ENCODE peak calls at places on chromosomes 2 and 18, in four cellular contexts. X is activated T-helper 1 cell treated with anti-CD3 and anti-CD28 coated beads, Interleukin-2, amount 50 U/mL, for 16 hours; D is stimulated activated CD8-positive, alpha-beta memory T cell treated with anti-CD3 and anti-CD28 coated beads, Interleukin-12 subunit alpha, Interleukin-12 subunit beta, amount 100 ng/mL, for 4 hours; N is AG04449. M is an unnamed sample.

GRCh38 chr2:119304852-119305251 is 61.8 kb downstream of the C2orf76 start:
- DNase-seq in X (no peak), N (no peak), D (no peak), M (no peak)

GRCh38 chr2:11155326-11156059 is at the start of gene SLC66A3:
- DNase-seq in N (no peak), D (no peak), X (peak), M (no peak)

GRCh38 chr2:96113367-96113677 is 3.0 kb downstream of the ADRA2B start:
- DNase-seq in D (no peak), N (no peak), X (no peak), M (no peak)

GRCh38 chr2:161745866-161746614 is 121.8 kb downstream of the SLC4A10 start:
- DNase-seq in D (no peak), N (no peak), X (no peak), M (no peak)

GRCh38 chr18:11154369-11154982 is 5.1 kb upstream of the PIEZO2 start:
- DNase-seq in X (no peak), D (no peak), N (no peak), M (peak)

GRCh38 chr2:100182494-100183355 is 40.3 kb upstream of the AFF3 start:
- DNase-seq in N (no peak), X (no peak), D (no peak), M (no peak)

GRCh38 chr2:160270571-160271113 is 70.6 kb upstream of the ITGB6 start:
- DNase-seq in X (no peak), D (no peak), N (no peak), M (no peak)

GRCh38 chr2:169775765-169776482 is 22.7 kb upstream of the SSB start:
- DNase-seq in D (no peak), X (no peak), N (no peak), M (no peak)

GRCh38 chr18:10453885-10454772 is at the start of gene APCDD1:
- DNase-seq in N (no peak), X (no peak), D (no peak), M (no peak)

GRCh38 chr2:190999949-191000665 is 13.9 kb downstream of the STAT1 start:
- DNase-seq in X (no peak), D (no peak), N (no peak), M (no peak)

GRCh38 chr2:209499071-209499470 is 75.2 kb downstream of the MAP2 start:
- DNase-seq in D (no peak), N (no peak), X (no peak), M (no peak)

GRCh38 chr2:118089015-118089800 is 937 bp downstream of the INSIG2 start:
- DNase-seq in N (no peak), X (no peak), D (no peak), M (no peak)

GRCh38 chr2:100822587-100823248 is 2.8 kb downstream of the NPAS2 start:
- DNase-seq in D (no peak), X (no peak), N (no peak), M (no peak)

GRCh38 chr2:171146071-171146470 is 14.6 kb downstream of the TLK1 start:
- DNase-seq in N (no peak), D (no peak), X (no peak), M (no peak)

GRCh38 chr2:66494708-66495107 is 59.8 kb downstream of the MEIS1 start:
- DNase-seq in N (no peak), X (no peak), D (no peak), M (no peak)

GRCh38 chr2:98498703-98499445 is 54.2 kb downstream of the INPP4A start:
- DNase-seq in X (no peak), D (no peak), N (no peak), M (no peak)

GRCh38 chr2:44753552-44754285 is 187.8 kb upstream of the SIX3 start:
- DNase-seq in X (no peak), D (no peak), N (no peak), M (no peak)

GRCh38 chr2:158723921-158724802 is 71.0 kb upstream of the DAPL1 start:
- DNase-seq in N (no peak), D (no peak), X (no peak), M (no peak)